ENCODE peak calls at places on chromosomes 5 and 9, in ten cellular contexts. L is tibial artery, Y is adrenal gland, F is H1, T is Peyer's patch, Z is breast epithelium, R is coronary artery, O is colonic mucosa, G is fibroblast of lung, M is hepatocyte. P is an unnamed sample.
A peak's percentile ranks its signal among the peaks of the same experiment; 100 is the strongest.

GRCh38 chr9:75161116-75161857 is 73.0 kb downstream of the OSTF1 start:
- DNase-seq in R (no peak), L (no peak), G (no peak), F (no peak), Y (no peak), M (no peak), Z (no peak), T (no peak), O (no peak), P (no peak)

GRCh38 chr5:129395247-129395646 is 64.9 kb upstream of the ADAMTS19 start:
- DNase-seq in T (no peak), R (no peak), M (no peak), O (no peak), Z (no peak), F (no peak), G (no peak), Y (no peak), L (no peak), P (no peak)

GRCh38 chr5:66498791-66499207 is 97.4 kb upstream of the MAST4 start:
- DNase-seq in R (no peak), Y (no peak), M (peak; percentile 12), F (no peak), T (no peak), L (no peak), G (peak; percentile 1), Z (no peak), O (no peak), P (no peak)

GRCh38 chr5:14872070-14872989 is 752 bp upstream of the ANKH start:
- DNase-seq in T (peak; percentile 91), Y (peak; percentile 56), G (peak; percentile 36), Z (peak; percentile 59), M (peak; percentile 81), R (peak; percentile 81), F (peak; percentile 68), O (peak; percentile 76), L (peak; percentile 76), P (peak; percentile 58)

GRCh38 chr5:84685121-84685520 is 300.4 kb upstream of the EDIL3 start:
- DNase-seq in Y (no peak), O (no peak), L (no peak), G (no peak), T (no peak), M (no peak), Z (no peak), R (no peak), F (no peak), P (no peak)

GRCh38 chr5:97986069-97986468 is 787.4 kb upstream of the RGMB start:
- DNase-seq in R (no peak), Y (no peak), G (peak; percentile 21), F (no peak), L (no peak), T (no peak), O (no peak), M (no peak), Z (no peak), P (no peak)

GRCh38 chr5:100889165-100889564 is 13.9 kb downstream of the ST8SIA4 start:
- DNase-seq in Z (no peak), R (no peak), O (no peak), G (no peak), F (no peak), L (no peak), Y (no peak), T (no peak), M (no peak), P (no peak)

GRCh38 chr5:5882706-5883105 is 460.2 kb downstream of the ICE1 start:
- DNase-seq in Z (no peak), M (no peak), T (no peak), O (no peak), Y (no peak), R (no peak), G (no peak), L (no peak), F (no peak), P (no peak)

GRCh38 chr5:159435855-159436254 is 105.6 kb upstream of the IL12B start:
- DNase-seq in M (no peak), F (no peak), Z (no peak), R (no peak), Y (no peak), G (no peak), T (no peak), L (no peak), O (no peak), P (no peak)
- TF ChIP-seq CTCF in M (no peak), F (no peak), Z (no peak), R (no peak), Y (no peak), G (no peak), T (no peak), L (no peak), O (no peak), P (no peak)

GRCh38 chr5:168793844-168794837 is 215.0 kb upstream of the PANK3 start:
- DNase-seq in T (peak; percentile 10), M (peak; percentile 55), O (no peak), L (peak; percentile 62), F (no peak), Z (no peak), R (no peak), G (peak; percentile 14), Y (peak; percentile 75), P (no peak)

GRCh38 chr5:168795943-168796342 is 216.8 kb upstream of the PANK3 start:
- DNase-seq in Y (no peak), M (no peak), T (no peak), G (no peak), O (no peak), R (no peak), L (no peak), Z (no peak), F (no peak), P (no peak)

GRCh38 chr5:168798065-168799023 is 219.2 kb upstream of the PANK3 start:
- DNase-seq in Y (peak; percentile 32), T (no peak), O (no peak), G (no peak), F (no peak), M (no peak), Z (no peak), R (no peak), L (no peak), P (no peak)

GRCh38 chr5:168792678-168793077 is 213.5 kb upstream of the PANK3 start:
- DNase-seq in M (no peak), G (no peak), F (no peak), O (no peak), Y (no peak), Z (no peak), T (no peak), R (no peak), L (no peak), P (no peak)

DNA sequence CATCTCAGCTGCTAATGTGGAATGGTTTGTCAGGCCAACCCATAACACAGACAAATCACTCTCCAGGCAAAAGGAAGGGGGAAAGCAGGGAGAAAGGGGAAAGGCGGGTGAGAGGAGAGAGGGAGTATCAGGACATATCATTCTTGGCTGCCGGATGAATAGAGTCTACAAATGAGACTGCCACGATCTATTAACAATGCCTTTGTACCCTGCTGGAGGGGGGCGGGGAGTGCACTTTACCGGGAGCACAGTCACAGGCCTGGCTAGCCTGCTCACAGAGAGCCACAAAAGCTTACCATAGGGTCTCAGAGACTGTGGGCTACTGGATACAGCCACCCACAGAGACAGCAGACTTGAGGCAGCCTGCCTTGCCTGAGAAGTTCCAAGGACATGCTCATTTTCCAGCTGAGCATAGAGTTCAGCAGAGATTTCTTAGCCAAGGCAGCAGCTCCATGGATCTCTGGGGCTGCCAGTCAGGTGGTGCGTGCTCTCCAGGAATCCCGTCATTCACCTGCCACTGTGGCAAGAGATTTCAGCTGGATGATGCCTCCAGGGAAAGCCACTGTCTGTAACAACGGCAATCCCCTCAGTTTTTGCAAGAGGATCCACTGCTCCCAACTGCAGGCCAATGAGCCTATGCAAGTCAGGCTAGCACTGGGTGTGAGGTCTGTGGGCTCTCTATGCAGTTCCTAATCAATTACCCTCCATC is 217.8 kb upstream of the PANK3 start:
- DNase-seq in G (no peak), Z (no peak), Y (no peak), O (no peak), L (no peak), R (no peak), F (no peak), T (no peak), M (no peak), P (no peak)
- TF ChIP-seq CTCF in G (no peak), Z (no peak), Y (no peak), O (no peak), L (no peak), R (no peak), F (no peak), T (no peak), M (no peak), P (no peak)

DNA sequence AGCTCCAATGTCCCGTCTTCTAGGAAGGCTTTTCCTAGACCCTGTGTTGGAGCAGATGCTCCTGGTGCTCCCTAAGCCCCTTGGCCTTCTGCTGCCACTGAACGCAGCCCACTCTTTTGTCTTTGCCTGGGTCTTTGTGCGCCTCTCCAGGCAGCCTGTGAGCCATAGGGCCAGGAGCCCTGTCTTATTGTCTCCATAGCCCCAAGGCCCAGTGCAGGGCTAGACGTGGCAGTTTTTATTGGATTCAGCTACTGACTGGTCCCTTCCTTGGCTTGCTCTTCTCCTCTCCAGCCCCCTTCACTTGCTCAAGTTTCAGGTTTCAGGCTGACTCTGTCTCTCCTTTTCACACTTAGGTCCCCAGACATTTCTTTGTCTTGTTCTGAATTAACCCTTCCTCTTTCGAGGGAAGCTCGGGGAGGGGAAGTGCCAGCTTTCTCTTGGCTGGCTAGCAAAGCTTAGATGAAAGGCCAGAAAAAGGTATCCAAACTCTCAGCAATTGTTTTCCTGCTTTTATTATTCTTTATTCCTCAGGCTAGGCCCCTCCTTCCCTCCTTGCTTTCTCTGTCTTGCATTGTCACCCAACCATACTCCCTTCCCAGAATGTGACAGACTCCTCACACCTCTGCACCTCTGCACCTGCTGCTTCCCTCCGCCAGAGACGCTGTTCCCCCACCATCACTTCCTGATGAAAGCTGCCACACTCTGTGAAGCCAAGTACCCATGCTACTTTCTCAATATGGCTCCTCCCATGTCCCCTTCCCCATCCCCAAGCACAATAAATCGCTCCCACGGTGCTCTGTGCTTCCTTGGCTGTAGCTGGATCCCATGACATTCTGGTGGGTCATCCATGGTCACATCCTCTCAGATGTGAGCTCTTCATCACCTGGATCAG is 101.6 kb upstream of the CPEB4 start:
- DNase-seq in Z (no peak), G (no peak), F (no peak), L (no peak), Y (no peak), T (peak; percentile 43), O (no peak), R (no peak), M (no peak), P (no peak)
- TF ChIP-seq CTCF in Z (no peak), G (no peak), F (peak; percentile 25), L (no peak), Y (no peak), T (peak; percentile 41), O (no peak), R (no peak), M (no peak), P (no peak)

GRCh38 chr5:142167458-142167857 is 58.9 kb downstream of the NDFIP1 start:
- DNase-seq in Z (no peak), O (no peak), G (no peak), R (no peak), L (no peak), M (no peak), Y (no peak), T (no peak), F (no peak), P (no peak)

GRCh38 chr5:142168365-142168764 is 59.8 kb downstream of the NDFIP1 start:
- DNase-seq in Y (no peak), L (no peak), T (no peak), G (no peak), M (no peak), R (no peak), F (no peak), Z (no peak), O (no peak), P (no peak)

GRCh38 chr5:142170254-142170953 is 61.8 kb downstream of the NDFIP1 start:
- DNase-seq in O (no peak), M (no peak), Y (no peak), G (no peak), Z (no peak), F (no peak), R (no peak), L (no peak), T (no peak), P (no peak)

GRCh38 chr5:142175039-142175438 is 66.5 kb downstream of the NDFIP1 start:
- DNase-seq in L (no peak), O (no peak), Y (no peak), F (no peak), G (no peak), T (no peak), M (no peak), Z (no peak), R (no peak), P (no peak)

GRCh38 chr5:142171270-142171669 is 62.7 kb downstream of the NDFIP1 start:
- DNase-seq in M (no peak), T (no peak), G (no peak), Y (no peak), R (no peak), L (no peak), Z (peak; percentile 21), F (no peak), O (no peak), P (no peak)
- TF ChIP-seq CTCF in M (no peak), T (no peak), G (no peak), Y (no peak), R (no peak), L (no peak), Z (no peak), F (peak; percentile 38), O (no peak), P (no peak)

P was measured in endothelial cell.